ENCODE peak calls at places on chromosomes 7 and 10, in five cellular contexts. One of them, this sample, is unnamed.

GRCh38 chr10:13414855-13415254 is 66.8 kb upstream of the SEPHS1 start:
- DNase-seq in IMR-90: no peak
- DNase-seq in GM23248: peak; percentile 28
- DNase-seq in fibroblast of lung: peak; percentile 29
- DNase-seq in uterus: no peak
- DNase-seq in this sample: no peak

GRCh38 chr10:67464278-67464677 is 231.7 kb downstream of the CTNNA3 start:
- DNase-seq in IMR-90: no peak
- DNase-seq in GM23248: no peak
- DNase-seq in fibroblast of lung: no peak
- DNase-seq in uterus: no peak
- DNase-seq in this sample: no peak

GRCh38 chr10:19847321-19847720 is 31.1 kb downstream of the PLXDC2 start:
- DNase-seq in IMR-90: peak; percentile 59
- DNase-seq in GM23248: peak; percentile 55
- DNase-seq in fibroblast of lung: peak; percentile 88
- DNase-seq in uterus: no peak
- DNase-seq in this sample: no peak

GRCh38 chr10:110016957-110017514 is 9.3 kb downstream of the ADD3 start:
- DNase-seq in IMR-90: no peak
- DNase-seq in GM23248: no peak
- DNase-seq in fibroblast of lung: no peak
- DNase-seq in uterus: no peak
- DNase-seq in this sample: no peak

GRCh38 chr10:93149761-93150160 is 76.1 kb downstream of the CYP26A1 start:
- DNase-seq in IMR-90: peak; percentile 4
- DNase-seq in GM23248: peak; percentile 47
- DNase-seq in fibroblast of lung: peak; percentile 67
- DNase-seq in uterus: no peak
- DNase-seq in this sample: no peak

GRCh38 chr10:96287392-96288105 is 16.2 kb upstream of the BLNK start:
- DNase-seq in IMR-90: no peak
- DNase-seq in GM23248: no peak
- DNase-seq in fibroblast of lung: peak; percentile 6
- DNase-seq in uterus: no peak
- DNase-seq in this sample: no peak

GRCh38 chr10:84140036-84140379 is 699 bp downstream of the GHITM start:
- DNase-seq in IMR-90: peak; percentile 31
- DNase-seq in GM23248: peak; percentile 66
- DNase-seq in fibroblast of lung: peak; percentile 31
- DNase-seq in uterus: peak; percentile 19
- DNase-seq in this sample: peak; percentile 26

GRCh38 chr10:88187472-88187871 is 324.0 kb downstream of the PTEN start:
- DNase-seq in IMR-90: no peak
- DNase-seq in GM23248: no peak
- DNase-seq in fibroblast of lung: no peak
- DNase-seq in uterus: no peak
- DNase-seq in this sample: no peak

GRCh38 chr7:148697950-148698396 is 730 bp upstream of the CUL1 start:
- DNase-seq in IMR-90: peak; percentile 23
- DNase-seq in GM23248: peak; percentile 38
- DNase-seq in fibroblast of lung: peak; percentile 19
- DNase-seq in uterus: peak; percentile 44
- DNase-seq in this sample: no peak

GRCh38 chr7:106865130-106866115 is at the start of gene PIK3CG:
- DNase-seq in IMR-90: no peak
- DNase-seq in GM23248: no peak
- DNase-seq in fibroblast of lung: no peak
- DNase-seq in uterus: no peak
- DNase-seq in this sample: no peak

GRCh38 chr10:68336952-68337351 is 4.2 kb upstream of the PBLD start:
- DNase-seq in IMR-90: no peak
- DNase-seq in GM23248: no peak
- DNase-seq in fibroblast of lung: no peak
- DNase-seq in uterus: no peak
- DNase-seq in this sample: no peak

GRCh38 chr10:123472606-123473005 is 193.5 kb upstream of the GPR26 start:
- DNase-seq in IMR-90: no peak
- DNase-seq in GM23248: no peak
- DNase-seq in fibroblast of lung: no peak
- DNase-seq in uterus: no peak
- DNase-seq in this sample: no peak

GRCh38 chr7:6558837-6559236 is 7.6 kb upstream of the GRID2IP start:
- DNase-seq in IMR-90: peak; percentile 21
- DNase-seq in GM23248: peak; percentile 84
- DNase-seq in fibroblast of lung: peak; percentile 25
- DNase-seq in uterus: no peak
- DNase-seq in this sample: no peak

GRCh38 chr7:13262929-13263530 is 575.6 kb downstream of the ARL4A start:
- DNase-seq in IMR-90: peak; percentile 52
- DNase-seq in GM23248: peak; percentile 63
- DNase-seq in fibroblast of lung: peak; percentile 28
- DNase-seq in uterus: no peak
- DNase-seq in this sample: no peak

GRCh38 chr10:87847550-87847949 is 15.8 kb downstream of the KLLN start:
- DNase-seq in IMR-90: peak; percentile 60
- DNase-seq in GM23248: peak; percentile 79
- DNase-seq in fibroblast of lung: peak; percentile 21
- DNase-seq in uterus: no peak
- DNase-seq in this sample: no peak

GRCh38 chr7:129238546-129238945 is 13.7 kb downstream of the AHCYL2 start:
- DNase-seq in IMR-90: no peak
- DNase-seq in GM23248: no peak
- DNase-seq in fibroblast of lung: no peak
- DNase-seq in uterus: no peak
- DNase-seq in this sample: no peak

GRCh38 chr10:43689007-43689491 is 40.4 kb upstream of the ZNF32 start:
- DNase-seq in IMR-90: no peak
- DNase-seq in GM23248: no peak
- DNase-seq in fibroblast of lung: no peak
- DNase-seq in uterus: no peak
- DNase-seq in this sample: peak; percentile 61

GRCh38 chr7:31811650-31812461 is 124.8 kb downstream of the PPP1R17 start:
- DNase-seq in IMR-90: peak; percentile 75
- DNase-seq in GM23248: peak; percentile 89
- DNase-seq in fibroblast of lung: peak; percentile 59
- DNase-seq in uterus: no peak
- DNase-seq in this sample: peak; percentile 13

GRCh38 chr7:132422502-132423101 is 153.7 kb downstream of the PLXNA4 start:
- DNase-seq in IMR-90: no peak
- DNase-seq in GM23248: peak; percentile 55
- DNase-seq in fibroblast of lung: peak; percentile 69
- DNase-seq in uterus: no peak
- DNase-seq in this sample: no peak

GRCh38 chr7:73717991-73718405 is 1.5 kb downstream of the STX1A start:
- DNase-seq in IMR-90: peak; percentile 93
- DNase-seq in GM23248: peak; percentile 96
- DNase-seq in fibroblast of lung: peak; percentile 93
- DNase-seq in uterus: no peak
- DNase-seq in this sample: no peak

GRCh38 chr10:1213707-1214675 is 157.8 kb downstream of the WDR37 start:
- DNase-seq in IMR-90: no peak
- DNase-seq in GM23248: no peak
- DNase-seq in fibroblast of lung: no peak
- DNase-seq in uterus: no peak
- DNase-seq in this sample: no peak

GRCh38 chr7:55533050-55533728 is 39.1 kb downstream of the VOPP1 start:
- DNase-seq in IMR-90: peak; percentile 86
- DNase-seq in GM23248: peak; percentile 67
- DNase-seq in fibroblast of lung: peak; percentile 78
- DNase-seq in uterus: no peak
- DNase-seq in this sample: no peak
- H3K4me1 ChIP-seq in IMR-90: peaks cover 30% of the 10 kb centered on the region
- H3K4me1 ChIP-seq in GM23248: peaks cover 43% of the 10 kb centered on the region
- H3K4me1 ChIP-seq in fibroblast of lung: peaks cover 25% of the 10 kb centered on the region
- H3K4me1 ChIP-seq in uterus: no peaks in the 10 kb centered on the region
- H3K4me1 ChIP-seq in this sample: peaks cover 71% of the 10 kb centered on the region

DNA sequence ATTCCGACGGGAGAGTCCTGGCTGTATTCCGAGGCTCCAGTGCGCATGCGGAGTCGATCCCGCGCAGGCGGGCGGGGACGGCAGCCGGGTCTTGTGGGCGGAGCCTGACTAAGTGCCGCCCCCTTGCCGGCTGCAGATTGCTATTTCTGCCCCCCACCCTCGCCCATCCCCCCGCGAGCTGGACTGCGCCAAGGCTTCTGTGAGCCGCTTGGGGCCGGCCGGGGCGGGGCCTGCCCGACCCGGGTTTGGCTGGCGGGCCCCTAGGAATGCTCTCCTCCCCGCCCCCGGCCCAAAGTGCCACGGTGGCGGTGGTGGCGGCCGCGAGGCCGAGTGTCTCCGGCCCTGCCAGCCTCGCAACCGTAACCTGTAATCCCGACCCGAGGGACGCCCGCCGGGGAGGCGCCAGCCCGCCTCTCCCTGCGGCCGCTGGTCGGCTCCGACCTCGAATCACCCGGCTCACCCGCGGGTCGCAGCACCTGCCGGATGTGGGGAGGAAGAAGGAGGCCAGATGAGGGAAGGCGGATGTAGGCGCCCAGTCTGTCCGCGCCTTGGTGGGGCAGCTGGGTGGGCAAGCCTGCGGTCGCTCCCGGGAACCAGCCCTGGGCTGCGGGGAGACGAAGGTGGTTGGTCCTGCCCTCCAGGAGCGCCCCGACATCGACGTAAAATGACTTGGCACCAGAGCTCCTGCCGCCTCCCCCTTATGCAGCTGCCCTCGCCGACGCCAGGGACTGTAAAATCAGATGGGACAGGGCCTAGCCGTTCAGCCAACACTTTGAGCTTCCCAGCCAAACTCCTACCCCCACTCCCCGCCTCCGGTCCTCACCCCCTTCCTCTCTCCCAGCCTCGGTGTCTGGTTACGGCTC is 607 bp upstream of the KAZALD1 start:
- DNase-seq in IMR-90: peak; percentile 91
- DNase-seq in GM23248: peak; percentile 94
- DNase-seq in fibroblast of lung: peak; percentile 89
- DNase-seq in uterus: peak; percentile 92
- DNase-seq in this sample: peak; percentile 97
- H3K4me1 ChIP-seq in IMR-90: peaks cover 20% of the 10 kb centered on the region
- H3K4me1 ChIP-seq in GM23248: peaks cover 24% of the 10 kb centered on the region
- H3K4me1 ChIP-seq in fibroblast of lung: peaks cover 11% of the 10 kb centered on the region
- H3K4me1 ChIP-seq in uterus: no peaks in the 10 kb centered on the region
- H3K4me1 ChIP-seq in this sample: peaks cover 28% of the 10 kb centered on the region

GRCh38 chr7:69799990-69800389 is 201.7 kb downstream of the AUTS2 start:
- DNase-seq in IMR-90: no peak
- DNase-seq in GM23248: no peak
- DNase-seq in fibroblast of lung: no peak
- DNase-seq in uterus: no peak
- DNase-seq in this sample: no peak

GRCh38 chr7:69800495-69800894 is 202.2 kb downstream of the AUTS2 start:
- DNase-seq in IMR-90: no peak
- DNase-seq in GM23248: peak; percentile 12
- DNase-seq in fibroblast of lung: peak; percentile 54
- DNase-seq in uterus: no peak
- DNase-seq in this sample: no peak

GRCh38 chr7:69795932-69796331 is 197.7 kb downstream of the AUTS2 start:
- DNase-seq in IMR-90: no peak
- DNase-seq in GM23248: no peak
- DNase-seq in fibroblast of lung: no peak
- DNase-seq in uterus: no peak
- DNase-seq in this sample: no peak

GRCh38 chr7:69799048-69799697 is 200.9 kb downstream of the AUTS2 start:
- DNase-seq in IMR-90: no peak
- DNase-seq in GM23248: no peak
- DNase-seq in fibroblast of lung: no peak
- DNase-seq in uterus: no peak
- DNase-seq in this sample: no peak

GRCh38 chr7:69796421-69796820 is 198.1 kb downstream of the AUTS2 start:
- DNase-seq in IMR-90: no peak
- DNase-seq in GM23248: no peak
- DNase-seq in fibroblast of lung: peak; percentile 68
- DNase-seq in uterus: no peak
- DNase-seq in this sample: no peak
- H3K4me1 ChIP-seq in IMR-90: no peaks in the 10 kb centered on the region
- H3K4me1 ChIP-seq in GM23248: no peaks in the 10 kb centered on the region
- H3K4me1 ChIP-seq in fibroblast of lung: no peaks in the 10 kb centered on the region
- H3K4me1 ChIP-seq in uterus: no peaks in the 10 kb centered on the region
- H3K4me1 ChIP-seq in this sample: peaks cover 12% of the 10 kb centered on the region

DNA sequence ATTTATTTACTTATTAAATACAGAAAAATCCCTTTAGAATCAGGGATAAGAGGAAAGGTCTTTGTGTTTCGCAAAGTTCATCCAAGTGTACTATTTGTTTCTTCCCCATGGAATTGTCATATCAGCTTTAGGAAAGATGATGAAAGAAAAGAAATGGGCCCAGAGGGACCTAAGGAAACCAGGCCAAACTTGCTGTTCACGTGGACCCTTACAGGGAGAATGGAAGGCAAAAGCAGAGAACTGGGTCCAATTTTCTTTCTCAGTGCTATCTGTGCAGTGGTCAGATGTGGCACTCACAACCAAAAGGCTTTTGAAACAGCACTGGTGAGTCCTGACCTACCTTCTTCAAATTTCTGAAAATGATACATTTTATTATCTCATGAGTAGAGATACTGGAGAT is 53.6 kb upstream of the FAM133B start:
- DNase-seq in IMR-90: no peak
- DNase-seq in GM23248: no peak
- DNase-seq in fibroblast of lung: no peak
- DNase-seq in uterus: no peak
- DNase-seq in this sample: no peak
- H3K4me1 ChIP-seq in IMR-90: peaks cover 16% of the 10 kb centered on the region
- H3K4me1 ChIP-seq in GM23248: peaks cover 41% of the 10 kb centered on the region
- H3K4me1 ChIP-seq in fibroblast of lung: peaks cover 9% of the 10 kb centered on the region
- H3K4me1 ChIP-seq in uterus: no peaks in the 10 kb centered on the region
- H3K4me1 ChIP-seq in this sample: peaks cover 11% of the 10 kb centered on the region

GRCh38 chr10:34698979-34699378 is 116.1 kb downstream of the PARD3 start:
- DNase-seq in IMR-90: peak; percentile 47
- DNase-seq in GM23248: peak; percentile 76
- DNase-seq in fibroblast of lung: peak; percentile 81
- DNase-seq in uterus: no peak
- DNase-seq in this sample: no peak
- H3K4me1 ChIP-seq in IMR-90: peaks cover 5% of the 10 kb centered on the region
- H3K4me1 ChIP-seq in GM23248: peaks cover 27% of the 10 kb centered on the region
- H3K4me1 ChIP-seq in fibroblast of lung: peaks cover 14% of the 10 kb centered on the region
- H3K4me1 ChIP-seq in uterus: peaks cover 3% of the 10 kb centered on the region
- H3K4me1 ChIP-seq in this sample: peaks cover 60% of the 10 kb centered on the region

GRCh38 chr10:60130130-60130579 is 223.8 kb upstream of the CCDC6 start:
- DNase-seq in IMR-90: no peak
- DNase-seq in GM23248: no peak
- DNase-seq in fibroblast of lung: no peak
- DNase-seq in uterus: no peak
- DNase-seq in this sample: no peak
- H3K4me1 ChIP-seq in IMR-90: no peaks in the 10 kb centered on the region
- H3K4me1 ChIP-seq in GM23248: no peaks in the 10 kb centered on the region
- H3K4me1 ChIP-seq in fibroblast of lung: no peaks in the 10 kb centered on the region
- H3K4me1 ChIP-seq in uterus: no peaks in the 10 kb centered on the region
- H3K4me1 ChIP-seq in this sample: peaks cover 23% of the 10 kb centered on the region

This sample was measured in psoas muscle.